ENCODE peak calls at places on chromosome 6, in six cellular contexts. R is brain microvascular endothelial cell, F is HFF-Myc, I is lower lobe of right lung, M is psoas muscle, Y is fibroblast of the aortic adventitia. J is an unnamed sample.

GRCh38 chr6:157494132-157494705 is 113.2 kb downstream of the ZDHHC14 start:
- DNase-seq in R (no peak), F (no peak), I (no peak), M (no peak), Y (no peak), J (no peak)

GRCh38 chr6:127879685-127880084 is 21.2 kb downstream of the THEMIS start:
- DNase-seq in R (peak), F (no peak), I (no peak), M (no peak), Y (peak), J (no peak)

GRCh38 chr6:90080876-90081464 is 186.7 kb downstream of the GJA10 start:
- DNase-seq in R (no peak), F (no peak), I (no peak), M (no peak), Y (no peak), J (no peak)

GRCh38 chr6:170271771-170272314 is 19.0 kb downstream of the DLL1 start:
- DNase-seq in R (no peak), F (no peak), I (peak), M (no peak), Y (no peak), J (no peak)

GRCh38 chr6:159701413-159701999 is 8.5 kb upstream of the SOD2 start:
- DNase-seq in R (peak), F (peak), I (no peak), M (peak), Y (peak), J (peak)

GRCh38 chr6:170152989-170153388 is 137.9 kb downstream of the DLL1 start:
- DNase-seq in R (no peak), F (no peak), I (peak), M (no peak), Y (no peak), J (no peak)

GRCh38 chr6:155108070-155108815 is 113.1 kb downstream of the TIAM2 start:
- DNase-seq in R (no peak), F (no peak), I (no peak), M (no peak), Y (no peak), J (no peak)

GRCh38 chr6:137283940-137284910 is 65.0 kb upstream of the IFNGR1 start:
- DNase-seq in R (peak), F (no peak), I (no peak), M (no peak), Y (no peak), J (no peak)

GRCh38 chr6:127516676-127517273 is 2.4 kb downstream of the MTCL3 start:
- DNase-seq in R (peak), F (no peak), I (no peak), M (no peak), Y (no peak), J (no peak)

GRCh38 chr6:52994031-52994788 is 874 bp downstream of the GSTA4 start:
- DNase-seq in R (peak), F (no peak), I (no peak), M (no peak), Y (peak), J (no peak)

GRCh38 chr6:159788757-159789376 is 535 bp downstream of the TCP1 start:
- DNase-seq in R (peak), F (no peak), I (peak), M (peak), Y (peak), J (no peak)

GRCh38 chr6:169397684-169398083 is 144.0 kb upstream of the THBS2 start:
- DNase-seq in R (no peak), F (no peak), I (no peak), M (no peak), Y (no peak), J (no peak)

GRCh38 chr6:111804627-111805235 is 68.5 kb downstream of the FYN start:
- DNase-seq in R (peak), F (no peak), I (no peak), M (no peak), Y (peak), J (peak)

GRCh38 chr6:144335914-144336313 is 50.8 kb downstream of the UTRN start:
- DNase-seq in R (no peak), F (no peak), I (no peak), M (no peak), Y (no peak), J (no peak)

GRCh38 chr6:144336900-144337299 is 51.8 kb downstream of the UTRN start:
- DNase-seq in R (no peak), F (no peak), I (no peak), M (no peak), Y (no peak), J (no peak)

GRCh38 chr6:144338474-144338873 is 53.3 kb downstream of the UTRN start:
- DNase-seq in R (no peak), F (no peak), I (no peak), M (no peak), Y (no peak), J (no peak)

GRCh38 chr6:144334150-144334708 is 49.1 kb downstream of the UTRN start:
- DNase-seq in R (no peak), F (no peak), I (peak), M (peak), Y (no peak), J (no peak)

GRCh38 chr6:144335315-144335861 is 50.3 kb downstream of the UTRN start:
- DNase-seq in R (no peak), F (no peak), I (no peak), M (no peak), Y (no peak), J (no peak)
- H3K4me3 ChIP-seq in R (no peak), F (no peak), I (no peak), M (peak), Y (no peak), J (no peak)

GRCh38 chr6:13767121-13767794 is 47.1 kb downstream of the MCUR1 start:
- DNase-seq in R (peak), F (no peak), I (no peak), M (peak), Y (peak), J (no peak)

GRCh38 chr6:13769034-13769654 is 45.2 kb downstream of the MCUR1 start:
- DNase-seq in R (no peak), F (no peak), I (no peak), M (no peak), Y (no peak), J (no peak)

GRCh38 chr6:13765570-13765969 is 48.8 kb downstream of the MCUR1 start:
- DNase-seq in R (no peak), F (no peak), I (no peak), M (no peak), Y (peak), J (no peak)

GRCh38 chr6:13766201-13766634 is 48.1 kb downstream of the MCUR1 start:
- DNase-seq in R (peak), F (no peak), I (no peak), M (no peak), Y (peak), J (peak)

GRCh38 chr6:13769655-13770053 is 44.7 kb downstream of the MCUR1 start:
- DNase-seq in R (no peak), F (no peak), I (no peak), M (no peak), Y (no peak), J (no peak)
- TF ChIP-seq CTCF in R (peak), F (peak), I (peak), M (no peak), Y (peak), J (no peak)

GRCh38 chr6:118649918-118650499 is 1.4 kb downstream of the CEP85L start:
- DNase-seq in R (no peak), F (no peak), I (no peak), M (no peak), Y (no peak), J (no peak)

GRCh38 chr6:118648866-118649554 is 2.4 kb downstream of the CEP85L start:
- DNase-seq in R (no peak), F (no peak), I (no peak), M (no peak), Y (peak), J (no peak)

GRCh38 chr6:118651282-118652050 is at the start of gene CEP85L:
- DNase-seq in R (peak), F (peak), I (peak), M (peak), Y (peak), J (peak)

GRCh38 chr6:118650500-118651281 is 700 bp downstream of the CEP85L start:
- DNase-seq in R (peak), F (no peak), I (peak), M (peak), Y (peak), J (no peak)

GRCh38 chr6:118652051-118652699 is 784 bp upstream of the CEP85L start:
- DNase-seq in R (no peak), F (no peak), I (no peak), M (no peak), Y (no peak), J (no peak)
- H3K4me3 ChIP-seq in R (peak), F (peak), I (peak), M (peak), Y (peak), J (peak)

GRCh38 chr6:131062245-131063027 is 609 bp downstream of the EPB41L2 start:
- DNase-seq in R (no peak), F (no peak), I (peak), M (peak), Y (peak), J (no peak)

GRCh38 chr6:131063764-131064272 is 773 bp upstream of the EPB41L2 start:
- DNase-seq in R (no peak), F (no peak), I (no peak), M (no peak), Y (no peak), J (no peak)

GRCh38 chr6:131061041-131061770 is 1.8 kb downstream of the EPB41L2 start:
- DNase-seq in R (no peak), F (no peak), I (no peak), M (no peak), Y (peak), J (no peak)

GRCh38 chr6:131061771-131062160 is 1.3 kb downstream of the EPB41L2 start:
- DNase-seq in R (no peak), F (no peak), I (no peak), M (no peak), Y (peak), J (no peak)

DNA sequence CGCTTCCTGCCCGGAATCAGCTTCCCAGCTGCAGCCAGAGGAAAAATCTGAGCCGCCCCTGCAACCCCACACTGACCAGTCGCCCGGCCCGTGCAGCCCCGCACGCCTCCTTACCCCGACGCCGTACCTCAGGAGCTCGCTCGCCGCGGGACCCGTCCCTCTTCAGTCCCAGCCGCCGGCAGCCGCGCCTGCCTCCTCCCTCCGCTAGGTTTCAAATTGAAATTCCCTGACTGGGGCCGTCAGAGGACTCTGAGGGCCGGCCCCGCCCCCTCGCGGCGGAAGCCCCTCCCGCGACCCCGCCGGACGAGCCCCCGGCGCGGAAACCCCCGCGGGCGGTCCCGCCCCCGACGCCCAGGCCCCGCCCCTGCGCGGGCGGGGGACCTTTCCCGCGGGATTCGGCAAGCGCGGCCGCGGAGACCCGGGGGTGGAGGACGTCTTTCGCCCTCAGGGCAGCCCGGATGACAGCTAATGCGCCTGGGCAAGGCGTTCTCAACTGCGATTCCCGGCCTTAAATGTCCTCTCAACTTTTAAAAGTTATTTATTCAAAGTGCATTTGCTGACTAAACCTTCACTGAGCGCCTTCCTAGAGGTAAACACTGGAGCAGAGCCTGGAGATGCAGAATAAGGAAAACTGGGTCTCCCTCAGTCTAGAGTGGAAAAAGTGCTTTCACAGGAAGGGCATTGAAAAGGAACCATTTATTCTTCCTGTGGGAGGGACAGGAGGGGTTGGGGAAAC is at the start of gene EPB41L2:
- DNase-seq in R (peak), F (peak), I (peak), M (peak), Y (peak), J (no peak)
- TF ChIP-seq CTCF in R (peak), F (no peak), I (peak), M (peak), Y (peak), J (peak)

DNA sequence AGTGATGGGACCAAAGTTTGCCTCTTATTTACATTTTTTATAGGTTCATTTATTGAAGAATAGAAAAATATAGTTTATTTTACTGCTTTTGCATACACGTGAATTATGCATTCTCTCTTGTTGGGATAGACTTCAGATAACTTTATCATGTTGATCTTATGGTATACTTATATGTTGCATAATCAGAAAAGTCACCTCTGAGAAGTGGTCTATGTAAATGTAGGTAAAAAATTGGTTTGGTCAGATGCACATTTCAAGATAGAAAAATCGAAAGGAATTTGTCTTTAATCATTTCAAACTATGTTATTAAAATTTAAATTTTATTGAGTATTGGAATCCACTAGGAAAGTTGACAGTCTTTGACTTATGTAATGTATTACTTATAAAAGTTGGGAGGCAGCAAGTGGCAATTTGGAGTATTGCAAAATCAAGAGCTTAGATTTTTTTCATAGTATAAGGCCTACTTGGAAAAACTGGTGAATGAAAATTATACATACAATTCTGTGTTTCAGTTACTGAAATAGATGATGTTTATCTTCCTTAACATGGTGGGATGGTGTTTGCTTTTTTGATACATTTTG is 2.4 kb downstream of the PHF3 start:
- DNase-seq in R (no peak), F (no peak), I (no peak), M (no peak), Y (peak), J (no peak)
- H3K4me3 ChIP-seq in R (no peak), F (peak), I (peak), M (peak), Y (peak), J (no peak)